ENCODE peak calls at places on chromosomes 3 and 15, in nine cellular contexts. One of them, this sample, is unnamed.

GRCh38 chr3:125322166-125322565 is 53.0 kb downstream of the ZNF148 start:
- DNase-seq in choroid plexus epithelial cell: no peak
- DNase-seq in GM13976: no peak
- DNase-seq in heart right ventricle: no peak
- DNase-seq in fibroblast of mammary gland: peak; percentile 90
- DNase-seq in K562: no peak
- DNase-seq in WTC11: no peak
- DNase-seq in fibroblast of pulmonary artery: peak; percentile 48
- DNase-seq in CD4-positive, alpha-beta T cell: no peak
- DNase-seq in this sample: no peak

GRCh38 chr3:153456831-153457545 is 295.0 kb downstream of the RAP2B start:
- DNase-seq in CD4-positive, alpha-beta T cell: no peak
- DNase-seq in K562: no peak
- DNase-seq in fibroblast of mammary gland: no peak
- DNase-seq in WTC11: no peak
- DNase-seq in GM13976: no peak
- DNase-seq in fibroblast of pulmonary artery: no peak
- DNase-seq in heart right ventricle: no peak
- DNase-seq in choroid plexus epithelial cell: no peak
- DNase-seq in this sample: no peak

GRCh38 chr3:166190360-166190759 is 353.1 kb upstream of the BCHE start:
- DNase-seq in heart right ventricle: no peak
- DNase-seq in fibroblast of pulmonary artery: peak; percentile 35
- DNase-seq in GM13976: no peak
- DNase-seq in CD4-positive, alpha-beta T cell: no peak
- DNase-seq in K562: no peak
- DNase-seq in WTC11: no peak
- DNase-seq in fibroblast of mammary gland: peak; percentile 18
- DNase-seq in choroid plexus epithelial cell: peak; percentile 2
- DNase-seq in this sample: no peak

GRCh38 chr3:180184806-180185205 is 148.1 kb upstream of the PEX5L start:
- DNase-seq in choroid plexus epithelial cell: no peak
- DNase-seq in fibroblast of mammary gland: peak; percentile 57
- DNase-seq in fibroblast of pulmonary artery: no peak
- DNase-seq in GM13976: no peak
- DNase-seq in WTC11: no peak
- DNase-seq in heart right ventricle: no peak
- DNase-seq in K562: no peak
- DNase-seq in CD4-positive, alpha-beta T cell: no peak
- DNase-seq in this sample: no peak

GRCh38 chr15:67025719-67026118 is 39.7 kb upstream of the SMAD3 start:
- DNase-seq in heart right ventricle: peak; percentile 27
- DNase-seq in CD4-positive, alpha-beta T cell: no peak
- DNase-seq in choroid plexus epithelial cell: peak; percentile 79
- DNase-seq in fibroblast of mammary gland: peak; percentile 78
- DNase-seq in GM13976: no peak
- DNase-seq in K562: no peak
- DNase-seq in fibroblast of pulmonary artery: peak; percentile 87
- DNase-seq in WTC11: no peak
- DNase-seq in this sample: no peak

GRCh38 chr3:192915306-192915705 is 2.4 kb downstream of the MB21D2 start:
- DNase-seq in choroid plexus epithelial cell: peak; percentile 75
- DNase-seq in GM13976: peak; percentile 46
- DNase-seq in heart right ventricle: no peak
- DNase-seq in CD4-positive, alpha-beta T cell: no peak
- DNase-seq in K562: no peak
- DNase-seq in WTC11: peak; percentile 30
- DNase-seq in fibroblast of mammary gland: peak; percentile 59
- DNase-seq in fibroblast of pulmonary artery: peak; percentile 59
- DNase-seq in this sample: no peak

GRCh38 chr15:71093089-71094024 is 21.9 kb upstream of the THSD4 start:
- DNase-seq in GM13976: no peak
- DNase-seq in fibroblast of mammary gland: peak; percentile 71
- DNase-seq in CD4-positive, alpha-beta T cell: no peak
- DNase-seq in fibroblast of pulmonary artery: peak; percentile 51
- DNase-seq in WTC11: no peak
- DNase-seq in K562: no peak
- DNase-seq in heart right ventricle: no peak
- DNase-seq in choroid plexus epithelial cell: peak; percentile 79
- DNase-seq in this sample: no peak

GRCh38 chr3:32106929-32107362 is 526 bp downstream of the GPD1L start:
- DNase-seq in heart right ventricle: peak; percentile 57
- DNase-seq in fibroblast of mammary gland: no peak
- DNase-seq in GM13976: peak; percentile 21
- DNase-seq in WTC11: peak; percentile 14
- DNase-seq in choroid plexus epithelial cell: peak; percentile 11
- DNase-seq in K562: peak; percentile 27
- DNase-seq in fibroblast of pulmonary artery: peak; percentile 7
- DNase-seq in CD4-positive, alpha-beta T cell: no peak
- DNase-seq in this sample: no peak

GRCh38 chr15:72836676-72837325 is 53.2 kb upstream of the ADPGK start:
- DNase-seq in heart right ventricle: no peak
- DNase-seq in fibroblast of pulmonary artery: no peak
- DNase-seq in choroid plexus epithelial cell: no peak
- DNase-seq in CD4-positive, alpha-beta T cell: no peak
- DNase-seq in GM13976: no peak
- DNase-seq in fibroblast of mammary gland: no peak
- DNase-seq in WTC11: no peak
- DNase-seq in K562: no peak
- DNase-seq in this sample: no peak

GRCh38 chr15:72838311-72838731 is 54.8 kb upstream of the ADPGK start:
- DNase-seq in CD4-positive, alpha-beta T cell: no peak
- DNase-seq in choroid plexus epithelial cell: peak; percentile 68
- DNase-seq in GM13976: no peak
- DNase-seq in fibroblast of mammary gland: peak; percentile 39
- DNase-seq in fibroblast of pulmonary artery: no peak
- DNase-seq in heart right ventricle: no peak
- DNase-seq in WTC11: no peak
- DNase-seq in K562: no peak
- DNase-seq in this sample: no peak

GRCh38 chr15:72835289-72835890 is 51.8 kb upstream of the ADPGK start:
- DNase-seq in WTC11: peak; percentile 50
- DNase-seq in K562: no peak
- DNase-seq in CD4-positive, alpha-beta T cell: no peak
- DNase-seq in heart right ventricle: no peak
- DNase-seq in fibroblast of pulmonary artery: peak; percentile 6
- DNase-seq in choroid plexus epithelial cell: peak; percentile 49
- DNase-seq in fibroblast of mammary gland: peak; percentile 6
- DNase-seq in GM13976: no peak
- DNase-seq in this sample: peak; percentile 7
- TF ChIP-seq CTCF in WTC11: no peak
- TF ChIP-seq CTCF in K562: no peak
- TF ChIP-seq CTCF in CD4-positive, alpha-beta T cell: no peak
- TF ChIP-seq CTCF in heart right ventricle: peak; percentile 33
- TF ChIP-seq CTCF in fibroblast of pulmonary artery: peak; percentile 39
- TF ChIP-seq CTCF in choroid plexus epithelial cell: peak; percentile 67
- TF ChIP-seq CTCF in fibroblast of mammary gland: peak; percentile 33
- TF ChIP-seq CTCF in GM13976: no peak
- TF ChIP-seq CTCF in this sample: no peak

GRCh38 chr15:69338535-69339213 is 40.0 kb downstream of the PAQR5 start:
- DNase-seq in GM13976: no peak
- DNase-seq in CD4-positive, alpha-beta T cell: no peak
- DNase-seq in heart right ventricle: no peak
- DNase-seq in K562: no peak
- DNase-seq in choroid plexus epithelial cell: no peak
- DNase-seq in fibroblast of mammary gland: peak; percentile 38
- DNase-seq in WTC11: no peak
- DNase-seq in fibroblast of pulmonary artery: no peak
- DNase-seq in this sample: no peak

GRCh38 chr15:69341356-69341755 is 42.6 kb downstream of the PAQR5 start:
- DNase-seq in GM13976: no peak
- DNase-seq in CD4-positive, alpha-beta T cell: no peak
- DNase-seq in fibroblast of mammary gland: no peak
- DNase-seq in K562: no peak
- DNase-seq in fibroblast of pulmonary artery: no peak
- DNase-seq in WTC11: no peak
- DNase-seq in choroid plexus epithelial cell: no peak
- DNase-seq in heart right ventricle: no peak
- DNase-seq in this sample: no peak

GRCh38 chr15:69340243-69340991 is 41.7 kb downstream of the PAQR5 start:
- DNase-seq in fibroblast of mammary gland: no peak
- DNase-seq in WTC11: no peak
- DNase-seq in choroid plexus epithelial cell: no peak
- DNase-seq in heart right ventricle: no peak
- DNase-seq in K562: no peak
- DNase-seq in GM13976: no peak
- DNase-seq in CD4-positive, alpha-beta T cell: no peak
- DNase-seq in fibroblast of pulmonary artery: no peak
- DNase-seq in this sample: no peak

GRCh38 chr15:69342460-69343076 is 43.9 kb downstream of the PAQR5 start:
- DNase-seq in choroid plexus epithelial cell: no peak
- DNase-seq in GM13976: no peak
- DNase-seq in heart right ventricle: no peak
- DNase-seq in WTC11: no peak
- DNase-seq in fibroblast of mammary gland: no peak
- DNase-seq in fibroblast of pulmonary artery: no peak
- DNase-seq in K562: no peak
- DNase-seq in CD4-positive, alpha-beta T cell: no peak
- DNase-seq in this sample: no peak

GRCh38 chr15:69337133-69337532 is 38.4 kb downstream of the PAQR5 start:
- DNase-seq in CD4-positive, alpha-beta T cell: no peak
- DNase-seq in heart right ventricle: no peak
- DNase-seq in fibroblast of mammary gland: peak; percentile 40
- DNase-seq in fibroblast of pulmonary artery: peak; percentile 33
- DNase-seq in choroid plexus epithelial cell: peak; percentile 55
- DNase-seq in WTC11: no peak
- DNase-seq in K562: no peak
- DNase-seq in GM13976: no peak
- DNase-seq in this sample: no peak
- TF ChIP-seq CTCF in CD4-positive, alpha-beta T cell: no peak
- TF ChIP-seq CTCF in heart right ventricle: no peak
- TF ChIP-seq CTCF in fibroblast of mammary gland: no peak
- TF ChIP-seq CTCF in fibroblast of pulmonary artery: no peak
- TF ChIP-seq CTCF in choroid plexus epithelial cell: no peak
- TF ChIP-seq CTCF in WTC11: no peak
- TF ChIP-seq CTCF in K562: no peak
- TF ChIP-seq CTCF in GM13976: no peak
- TF ChIP-seq CTCF in this sample: no peak

DNA sequence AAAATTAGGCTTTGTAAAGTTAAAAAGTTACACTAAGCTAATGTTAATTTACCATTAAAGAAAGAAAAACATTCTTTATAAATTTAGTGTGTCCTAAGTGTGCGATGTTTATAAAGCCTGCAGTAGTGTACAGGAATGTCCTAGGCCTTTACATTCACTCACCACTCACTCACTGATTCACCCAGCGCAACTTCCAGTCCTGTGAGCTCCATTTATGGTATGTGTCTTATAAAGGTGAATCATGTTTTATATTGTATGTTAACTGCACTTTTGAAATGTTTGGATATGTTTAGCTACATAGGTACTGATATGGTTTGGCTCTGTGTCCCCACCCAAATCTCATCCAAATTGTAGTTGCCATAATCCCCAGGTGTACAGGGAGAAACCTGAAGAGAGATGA is 549.7 kb upstream of the EPHA6 start:
- DNase-seq in WTC11: no peak
- DNase-seq in choroid plexus epithelial cell: no peak
- DNase-seq in heart right ventricle: no peak
- DNase-seq in K562: no peak
- DNase-seq in GM13976: no peak
- DNase-seq in fibroblast of pulmonary artery: no peak
- DNase-seq in fibroblast of mammary gland: no peak
- DNase-seq in CD4-positive, alpha-beta T cell: no peak
- DNase-seq in this sample: no peak
- TF ChIP-seq CTCF in WTC11: no peak
- TF ChIP-seq CTCF in choroid plexus epithelial cell: no peak
- TF ChIP-seq CTCF in heart right ventricle: no peak
- TF ChIP-seq CTCF in K562: no peak
- TF ChIP-seq CTCF in GM13976: no peak
- TF ChIP-seq CTCF in fibroblast of pulmonary artery: no peak
- TF ChIP-seq CTCF in fibroblast of mammary gland: no peak
- TF ChIP-seq CTCF in CD4-positive, alpha-beta T cell: no peak
- TF ChIP-seq CTCF in this sample: no peak

GRCh38 chr3:184126006-184126405 is 9.2 kb upstream of the EIF2B5 start:
- DNase-seq in fibroblast of mammary gland: no peak
- DNase-seq in WTC11: no peak
- DNase-seq in choroid plexus epithelial cell: no peak
- DNase-seq in heart right ventricle: no peak
- DNase-seq in K562: no peak
- DNase-seq in CD4-positive, alpha-beta T cell: no peak
- DNase-seq in fibroblast of pulmonary artery: peak; percentile 7
- DNase-seq in GM13976: no peak
- DNase-seq in this sample: no peak

GRCh38 chr3:184134746-184135148 is 411 bp upstream of the EIF2B5 start:
- DNase-seq in K562: no peak
- DNase-seq in GM13976: peak; percentile 37
- DNase-seq in fibroblast of mammary gland: no peak
- DNase-seq in fibroblast of pulmonary artery: no peak
- DNase-seq in choroid plexus epithelial cell: peak; percentile 35
- DNase-seq in heart right ventricle: no peak
- DNase-seq in CD4-positive, alpha-beta T cell: no peak
- DNase-seq in WTC11: no peak
- DNase-seq in this sample: no peak

GRCh38 chr3:184132947-184133346 is 2.2 kb upstream of the EIF2B5 start:
- DNase-seq in choroid plexus epithelial cell: no peak
- DNase-seq in GM13976: no peak
- DNase-seq in heart right ventricle: no peak
- DNase-seq in K562: no peak
- DNase-seq in fibroblast of pulmonary artery: no peak
- DNase-seq in fibroblast of mammary gland: no peak
- DNase-seq in WTC11: no peak
- DNase-seq in CD4-positive, alpha-beta T cell: no peak
- DNase-seq in this sample: no peak

GRCh38 chr3:184133840-184134745 is 1.1 kb upstream of the EIF2B5 start:
- DNase-seq in K562: peak; percentile 62
- DNase-seq in choroid plexus epithelial cell: peak; percentile 75
- DNase-seq in WTC11: peak; percentile 83
- DNase-seq in heart right ventricle: peak; percentile 83
- DNase-seq in GM13976: peak; percentile 67
- DNase-seq in CD4-positive, alpha-beta T cell: peak; percentile 36
- DNase-seq in fibroblast of mammary gland: peak; percentile 77
- DNase-seq in fibroblast of pulmonary artery: peak; percentile 84
- DNase-seq in this sample: peak; percentile 70

DNA sequence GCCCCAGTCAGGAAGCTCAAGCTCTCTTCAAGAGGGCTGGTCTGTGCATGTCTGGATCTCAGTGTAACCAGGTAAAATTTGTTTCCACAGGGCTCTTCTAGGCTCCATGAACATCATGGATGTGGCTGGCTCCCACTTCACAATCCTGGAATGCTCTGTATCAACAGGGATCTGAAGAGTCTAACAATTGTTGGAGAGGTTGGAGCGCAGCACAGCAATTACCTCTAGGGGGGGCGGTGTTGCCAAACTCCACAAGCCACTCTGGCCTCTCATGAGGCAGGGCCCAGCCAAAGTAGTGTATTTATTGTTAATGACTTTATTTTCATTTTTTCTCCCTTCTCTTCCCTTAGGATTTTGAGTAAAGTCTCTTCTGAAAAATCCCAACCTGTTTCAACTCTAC is 6.1 kb upstream of the EIF2B5 start:
- DNase-seq in heart right ventricle: no peak
- DNase-seq in fibroblast of mammary gland: peak; percentile 58
- DNase-seq in choroid plexus epithelial cell: peak; percentile 66
- DNase-seq in GM13976: peak; percentile 49
- DNase-seq in CD4-positive, alpha-beta T cell: no peak
- DNase-seq in K562: peak; percentile 38
- DNase-seq in fibroblast of pulmonary artery: peak; percentile 59
- DNase-seq in WTC11: peak; percentile 59
- DNase-seq in this sample: peak; percentile 43
- TF ChIP-seq CTCF in heart right ventricle: peak; percentile 29
- TF ChIP-seq CTCF in fibroblast of mammary gland: peak; percentile 43
- TF ChIP-seq CTCF in choroid plexus epithelial cell: peak; percentile 70
- TF ChIP-seq CTCF in GM13976: peak; percentile 64
- TF ChIP-seq CTCF in CD4-positive, alpha-beta T cell: no peak
- TF ChIP-seq CTCF in K562: peak; percentile 74
- TF ChIP-seq CTCF in fibroblast of pulmonary artery: peak; percentile 51
- TF ChIP-seq CTCF in WTC11: no peak
- TF ChIP-seq CTCF in this sample: peak; percentile 24